ENCODE peak calls at places on chromosomes 13 and 19, in five cellular contexts. G is neural progenitor cell, U is A549, L is OCI-LY7, W is fibroblast of lung. E is an unnamed sample.

GRCh38 chr13:47897411-47898050 is 103.5 kb downstream of the SUCLA2 start:
- DNase-seq in G (no peak), U (no peak), L (no peak), W (peak; percentile 86), E (no peak)

GRCh38 chr19:34336781-34337271 is 28.2 kb upstream of the GPI start:
- DNase-seq in G (peak; percentile 56), U (peak; percentile 51), L (peak; percentile 75), W (no peak), E (peak; percentile 48)

GRCh38 chr13:30486230-30487074 is 20.7 kb upstream of the HMGB1 start:
- DNase-seq in G (no peak), U (no peak), L (no peak), W (peak; percentile 56), E (no peak)

GRCh38 chr13:54972838-54973237 is 1944.2 kb downstream of the OLFM4 start:
- DNase-seq in G (no peak), U (no peak), L (no peak), W (no peak), E (no peak)

GRCh38 chr13:100128373-100128772 is 39.5 kb downstream of the PCCA start:
- DNase-seq in G (no peak), U (peak; percentile 12), L (no peak), W (peak; percentile 93), E (no peak)

GRCh38 chr13:50592412-50593145 is 250.9 kb downstream of the DLEU7 start:
- DNase-seq in G (no peak), U (no peak), L (no peak), W (peak; percentile 92), E (no peak)

GRCh38 chr13:50636007-50636704 is 207.3 kb downstream of the DLEU7 start:
- DNase-seq in G (peak; percentile 82), U (no peak), L (peak; percentile 31), W (no peak), E (no peak)

GRCh38 chr19:750640-751423 is at the start of gene MISP:
- DNase-seq in G (no peak), U (peak; percentile 84), L (no peak), W (no peak), E (no peak)

GRCh38 chr13:49908637-49909036 is 27.5 kb downstream of the SPRYD7 start:
- DNase-seq in G (peak; percentile 26), U (peak; percentile 9), L (peak; percentile 23), W (no peak), E (no peak)

GRCh38 chr13:71874490-71874889 is 7.5 kb upstream of the DACH1 start:
- DNase-seq in G (no peak), U (no peak), L (no peak), W (no peak), E (no peak)

GRCh38 chr19:12685831-12686230 is 2.0 kb upstream of the GNG14 start:
- DNase-seq in G (no peak), U (no peak), L (no peak), W (no peak), E (no peak)

GRCh38 chr19:12692960-12693359 is 3.5 kb downstream of the FBXW9 start:
- DNase-seq in G (no peak), U (no peak), L (no peak), W (no peak), E (no peak)

GRCh38 chr19:12687496-12688196 is at the start of gene GNG14:
- DNase-seq in G (no peak), U (no peak), L (no peak), W (no peak), E (no peak)

GRCh38 chr19:12689581-12690216 is 1.9 kb downstream of the GNG14 start:
- DNase-seq in G (no peak), U (no peak), L (no peak), W (no peak), E (no peak)

GRCh38 chr19:12689012-12689411 is 1.2 kb downstream of the GNG14 start:
- DNase-seq in G (no peak), U (no peak), L (no peak), W (no peak), E (no peak)
- H3K4me2 ChIP-seq in G (no peak overlapping the region), U (no peak overlapping the region), L (no peak overlapping the region), W (no peak overlapping the region), E (no peak overlapping the region)

DNA sequence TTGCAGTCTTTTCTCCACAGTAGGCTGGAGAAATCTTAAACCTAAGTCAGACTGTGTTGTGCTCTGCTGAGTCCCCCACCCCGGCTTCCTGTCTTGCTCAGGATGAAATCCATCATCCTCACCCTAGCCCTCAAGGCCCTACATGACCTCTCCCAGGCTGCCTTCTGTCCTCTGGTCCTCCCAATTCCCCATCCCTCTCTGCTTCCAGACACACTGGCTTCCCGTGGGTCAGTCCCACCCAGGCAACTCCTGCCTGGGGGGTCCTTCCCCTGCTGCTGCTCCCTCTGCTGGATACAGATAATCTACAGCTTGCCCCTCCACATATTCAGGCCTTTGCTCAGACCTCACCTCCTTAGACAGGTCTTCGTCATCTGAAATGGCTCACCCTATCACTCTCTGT is 18.4 kb upstream of the CBY2 start:
- DNase-seq in G (peak; percentile 28), U (no peak), L (no peak), W (no peak), E (no peak)
- TF ChIP-seq CTCF in G (peak; percentile 42), U (no peak), L (peak; percentile 55), W (no peak), E (peak; percentile 41)

DNA sequence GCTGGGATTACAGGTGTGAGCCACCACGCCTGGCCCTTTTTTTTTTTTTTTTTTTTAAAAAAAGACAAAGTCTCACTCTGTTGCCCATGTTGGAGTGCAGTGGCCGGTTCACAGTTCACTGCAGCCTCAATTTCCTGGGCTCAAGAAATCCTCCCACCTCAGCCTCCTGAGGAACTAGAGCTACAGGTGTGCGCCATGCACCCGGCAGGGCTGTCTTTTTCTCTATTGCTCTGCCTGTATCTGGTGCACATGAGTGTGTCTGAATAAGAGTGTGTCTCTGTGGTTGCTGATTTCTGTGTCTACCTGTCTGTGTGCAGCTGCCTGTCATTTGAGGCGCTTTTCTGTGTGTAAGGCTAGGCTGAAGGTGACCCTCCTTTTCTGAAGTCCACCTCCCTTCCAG is 1.6 kb upstream of the PRR12 start:
- DNase-seq in G (no peak), U (no peak), L (no peak), W (no peak), E (no peak)
- H3K4me2 ChIP-seq in G (peak overlapping the region; percentile 98), U (peak overlapping the region; percentile 93), L (peak overlapping the region; percentile 69), W (no peak overlapping the region), E (no peak overlapping the region)

GRCh38 chr19:2253106-2254051 is 2.8 kb downstream of the JSRP1 start:
- DNase-seq in G (peak; percentile 83), U (no peak), L (peak; percentile 78), W (no peak), E (no peak)
- TF ChIP-seq CTCF in G (peak; percentile 61), U (no peak), L (peak; percentile 76), W (no peak), E (peak; percentile 23)

DNA sequence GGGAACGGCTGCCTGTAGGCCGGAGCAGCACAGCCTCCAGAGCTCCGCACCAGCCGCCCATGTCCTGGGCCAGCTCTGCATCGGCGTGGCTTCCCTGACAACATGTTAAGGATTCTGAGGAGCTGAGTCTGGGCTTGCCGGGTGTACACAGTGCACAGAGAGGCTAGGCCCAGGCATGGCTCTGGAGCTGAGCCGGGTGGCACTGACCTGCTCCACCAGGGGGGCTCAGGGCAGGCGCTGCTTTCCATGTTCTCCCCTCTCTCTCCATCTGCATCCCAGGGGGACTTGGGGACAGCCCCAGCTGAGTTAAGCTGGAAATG is 31.6 kb downstream of the AP1M1 start:
- DNase-seq in G (no peak), U (no peak), L (no peak), W (no peak), E (no peak)
- H3K4me2 ChIP-seq in G (no peak overlapping the region), U (no peak overlapping the region), L (no peak overlapping the region), W (no peak overlapping the region), E (no peak overlapping the region)

DNA sequence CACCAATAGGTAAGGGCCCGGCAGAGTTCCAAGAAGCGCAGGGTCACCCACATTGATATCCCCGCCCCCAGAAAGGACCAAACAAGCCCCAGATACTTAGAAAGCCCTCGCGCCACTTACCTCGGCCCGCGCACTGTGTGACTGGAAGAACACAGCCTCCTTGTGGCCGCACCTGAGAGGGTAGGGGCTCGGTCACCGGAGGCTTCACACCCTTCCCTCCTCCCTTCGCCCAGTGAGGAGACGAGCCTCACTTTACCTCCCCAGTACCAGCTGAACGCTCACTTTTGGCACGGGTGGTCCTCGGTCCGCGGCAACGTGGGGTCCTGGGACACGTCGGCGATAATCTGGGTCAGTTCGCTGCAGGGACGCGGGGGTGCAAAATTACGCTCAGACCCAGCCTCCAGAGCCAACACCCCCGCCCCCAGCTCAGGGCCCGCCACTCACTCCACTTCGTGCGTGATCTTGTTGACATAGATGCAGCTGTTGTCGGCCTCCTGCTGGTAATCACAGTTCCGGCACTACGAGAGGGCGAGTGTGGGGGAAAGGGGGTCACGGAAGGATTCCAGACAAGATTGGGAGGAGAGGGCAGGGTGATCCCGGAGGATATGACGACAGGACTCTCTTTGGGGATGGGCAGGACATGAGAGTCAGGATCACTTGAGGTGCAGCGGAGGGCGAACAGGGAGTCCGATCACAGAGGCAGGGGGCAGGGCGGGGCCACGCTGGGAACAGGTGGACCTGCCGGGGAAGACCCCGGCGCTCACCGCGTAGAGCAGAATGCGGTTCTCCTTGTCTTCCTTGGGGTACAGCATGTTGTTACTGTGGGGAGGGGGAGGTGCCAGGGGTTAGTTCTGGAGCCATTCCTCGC is 546 bp downstream of the POLR2I start:
- DNase-seq in G (peak; percentile 45), U (peak; percentile 67), L (peak; percentile 38), W (peak; percentile 24), E (no peak)
- TF ChIP-seq CTCF in G (no peak), U (no peak), L (peak; percentile 21), W (no peak), E (peak; percentile 15)

GRCh38 chr13:106098778-106099177 is 436.7 kb downstream of the EFNB2 start:
- DNase-seq in G (peak; percentile 48), U (no peak), L (no peak), W (no peak), E (no peak)

GRCh38 chr13:106099765-106100164 is 435.7 kb downstream of the EFNB2 start:
- DNase-seq in G (peak; percentile 38), U (no peak), L (no peak), W (no peak), E (no peak)

GRCh38 chr13:106095406-106095805 is 440.1 kb downstream of the EFNB2 start:
- DNase-seq in G (no peak), U (no peak), L (no peak), W (no peak), E (no peak)

GRCh38 chr13:106095919-106096318 is 439.5 kb downstream of the EFNB2 start:
- DNase-seq in G (no peak), U (no peak), L (no peak), W (no peak), E (no peak)

GRCh38 chr13:106096661-106097092 is 438.8 kb downstream of the EFNB2 start:
- DNase-seq in G (no peak), U (peak; percentile 45), L (no peak), W (no peak), E (no peak)
- H3K4me2 ChIP-seq in G (no peak overlapping the region), U (peak overlapping the region; percentile 65), L (no peak overlapping the region), W (no peak overlapping the region), E (no peak overlapping the region)